ENCODE peak calls at places on chromosomes 3 and 15, in five cellular contexts. D is iris pigment epithelial cell, A is GF-D8, H is mesothelial cell of epicardium, G is endothelial cell. B is an unnamed sample.

GRCh38 chr3:165194477-165195135 is 1.6 kb downstream of the SLITRK3 start:
- DNase-seq in D (no peak), A (no peak), H (no peak), G (no peak), B (no peak)

GRCh38 chr15:97177135-97177704 is 783.3 kb upstream of the ARRDC4 start:
- DNase-seq in D (no peak), A (no peak), H (no peak), G (peak), B (no peak)

GRCh38 chr15:89912674-89913396 is at the start of gene ARPIN:
- DNase-seq in D (peak), A (no peak), H (peak), G (peak), B (no peak)

GRCh38 chr3:197010556-197011351 is 18.9 kb downstream of the MELTF start:
- DNase-seq in D (no peak), A (no peak), H (no peak), G (no peak), B (no peak)

GRCh38 chr3:158731938-158732855 is at the start of gene RARRES1:
- DNase-seq in D (peak), A (no peak), H (peak), G (peak), B (no peak)

GRCh38 chr15:42577514-42578031 is 2.2 kb downstream of the STARD9 start:
- DNase-seq in D (peak), A (no peak), H (no peak), G (no peak), B (no peak)

GRCh38 chr15:36075333-36075732 is 504.1 kb upstream of the CDIN1 start:
- DNase-seq in D (no peak), A (no peak), H (no peak), G (no peak), B (no peak)

GRCh38 chr3:142243134-142243533 is 17.7 kb upstream of the GK5 start:
- DNase-seq in D (no peak), A (no peak), H (no peak), G (no peak), B (no peak)

GRCh38 chr15:70556804-70557203 is 206.6 kb downstream of the UACA start:
- DNase-seq in D (no peak), A (no peak), H (no peak), G (no peak), B (no peak)

GRCh38 chr3:188061133-188061532 is 92.8 kb upstream of the LPP start:
- DNase-seq in D (peak), A (no peak), H (no peak), G (no peak), B (no peak)

GRCh38 chr3:52028572-52028971 is 27.8 kb downstream of the DUSP7 start:
- DNase-seq in D (no peak), A (no peak), H (no peak), G (no peak), B (no peak)

GRCh38 chr3:15805756-15806266 is 8.0 kb upstream of the ANKRD28 start:
- DNase-seq in D (peak), A (peak), H (no peak), G (no peak), B (no peak)

GRCh38 chr15:79844221-79844620 is 52.6 kb downstream of the MTHFS start:
- DNase-seq in D (no peak), A (no peak), H (no peak), G (no peak), B (no peak)

GRCh38 chr3:146189519-146190173 is 28.7 kb upstream of the PLOD2 start:
- DNase-seq in D (peak), A (no peak), H (no peak), G (peak), B (peak)

GRCh38 chr3:48405343-48405881 is 24.5 kb downstream of the PLXNB1 start:
- DNase-seq in D (no peak), A (no peak), H (no peak), G (no peak), B (no peak)

GRCh38 chr3:192063570-192063969 is 602.6 kb downstream of the PYDC2 start:
- DNase-seq in D (peak), A (no peak), H (no peak), G (no peak), B (no peak)

GRCh38 chr15:83694030-83694429 is 40.1 kb downstream of the ADAMTSL3 start:
- DNase-seq in D (peak), A (no peak), H (no peak), G (no peak), B (no peak)

GRCh38 chr3:41265011-41265545 is 65.8 kb downstream of the CTNNB1 start:
- DNase-seq in D (peak), A (no peak), H (no peak), G (no peak), B (no peak)

GRCh38 chr3:78140866-78141658 is 1101.2 kb downstream of the ROBO2 start:
- DNase-seq in D (peak), A (no peak), H (no peak), G (no peak), B (no peak)

GRCh38 chr3:68256635-68257034 is 602.2 kb upstream of the SUCLG2 start:
- DNase-seq in D (no peak), A (no peak), H (no peak), G (peak), B (no peak)

GRCh38 chr15:80823120-80823519 is 44.0 kb downstream of the CEMIP start:
- DNase-seq in D (no peak), A (no peak), H (no peak), G (no peak), B (no peak)

GRCh38 chr3:173529062-173529711 is 131.6 kb downstream of the NLGN1 start:
- DNase-seq in D (peak), A (no peak), H (no peak), G (peak), B (no peak)

GRCh38 chr15:74786659-74787165 is 4.8 kb downstream of the CSK start:
- DNase-seq in D (no peak), A (no peak), H (no peak), G (no peak), B (no peak)

GRCh38 chr15:70670680-70671079 is 92.7 kb downstream of the UACA start:
- DNase-seq in D (no peak), A (no peak), H (no peak), G (no peak), B (no peak)

GRCh38 chr3:122092460-122093165 is 37.5 kb downstream of the CD86 start:
- DNase-seq in D (peak), A (no peak), H (no peak), G (peak), B (no peak)

GRCh38 chr3:187878776-187879524 is 133.7 kb upstream of the BCL6 start:
- DNase-seq in D (peak), A (no peak), H (no peak), G (no peak), B (no peak)

GRCh38 chr15:48458876-48459275 is 127.6 kb downstream of the DUT start:
- DNase-seq in D (peak), A (no peak), H (no peak), G (no peak), B (no peak)

GRCh38 chr3:31010491-31010890 is 116.0 kb upstream of the GADL1 start:
- DNase-seq in D (peak), A (no peak), H (no peak), G (no peak), B (no peak)

GRCh38 chr15:43828061-43828657 is 1.4 kb downstream of the WDR76 start:
- DNase-seq in D (peak), A (no peak), H (no peak), G (no peak), B (no peak)

GRCh38 chr3:32325957-32326356 is 65.7 kb upstream of the CMTM7 start:
- DNase-seq in D (no peak), A (no peak), H (no peak), G (no peak), B (no peak)

GRCh38 chr15:72034859-72035650 is 82.9 kb downstream of the MYO9A start:
- DNase-seq in D (peak), A (no peak), H (no peak), G (no peak), B (no peak)

GRCh38 chr15:81400640-81401236 is 26.7 kb upstream of the TMC3 start:
- DNase-seq in D (peak), A (no peak), H (no peak), G (peak), B (peak)

GRCh38 chr3:128217702-128218475 is 64.6 kb downstream of the EEFSEC start:
- DNase-seq in D (peak), A (peak), H (no peak), G (no peak), B (no peak)

GRCh38 chr15:89630974-89631901 is 24.0 kb downstream of the KIF7 start:
- DNase-seq in D (no peak), A (no peak), H (no peak), G (no peak), B (no peak)

GRCh38 chr3:16247282-16248058 is 17.3 kb downstream of the DPH3 start:
- DNase-seq in D (peak), A (peak), H (peak), G (peak), B (peak)